ENCODE peak calls at places on chromosome 4, in ten cellular contexts. G is nephron progenitor cell; L is GM13977; O is stimulated activated CD8-positive, alpha-beta memory T cell treated with anti-CD3 and anti-CD28 coated beads, Interleukin-7, amount 100 ng/mL, for 48 hours; M is central memory CD4-positive, alpha-beta T cell; Z is caudate nucleus; J is mesenteric fat pad; T is EH; A is T-helper 1 cell; W is activated naive CD4-positive, alpha-beta T cell. I is an unnamed sample.
A peak's percentile ranks its signal among the peaks of the same experiment; 100 is the strongest.

GRCh38 chr4:121053601-121054143 is 18.7 kb downstream of the NDNF start:
- DNase-seq in W (no peak), O (no peak), J (no peak), M (no peak), G (no peak), T (peak; percentile 9), Z (no peak), A (no peak), L (no peak), I (no peak)

GRCh38 chr4:16225139-16225538 is 1.1 kb downstream of the TAPT1 start:
- DNase-seq in J (no peak), G (no peak), Z (no peak), W (no peak), L (peak; percentile 26), T (peak; percentile 43), M (peak; percentile 16), O (no peak), A (peak; percentile 48), I (no peak)

GRCh38 chr4:105786748-105787147 is 78.2 kb downstream of the GSTCD start:
- DNase-seq in W (no peak), G (no peak), L (no peak), O (no peak), Z (no peak), A (no peak), M (no peak), J (no peak), T (no peak), I (no peak)

GRCh38 chr4:113835005-113835404 is 73.5 kb upstream of the CAMK2D start:
- DNase-seq in Z (no peak), W (no peak), G (no peak), J (no peak), T (peak; percentile 74), O (no peak), L (no peak), A (no peak), M (no peak), I (no peak)

GRCh38 chr4:57442834-57443291 is 332.7 kb upstream of the IGFBP7 start:
- DNase-seq in O (no peak), J (no peak), G (peak; percentile 67), M (no peak), T (peak; percentile 46), L (peak; percentile 17), Z (no peak), W (no peak), A (no peak), I (peak; percentile 68)

GRCh38 chr4:41106694-41107419 is 107.5 kb downstream of the APBB2 start:
- DNase-seq in O (no peak), G (no peak), J (no peak), A (no peak), Z (no peak), W (no peak), M (no peak), T (no peak), L (no peak), I (no peak)

GRCh38 chr4:52957220-52957686 is 95.1 kb downstream of the RASL11B start:
- DNase-seq in J (no peak), M (no peak), L (no peak), O (no peak), A (no peak), T (peak; percentile 34), Z (no peak), W (no peak), G (peak; percentile 23), I (peak; percentile 50)

GRCh38 chr4:53500552-53500951 is 90.7 kb downstream of the LNX1 start:
- DNase-seq in J (no peak), W (no peak), Z (no peak), M (no peak), L (no peak), A (no peak), G (no peak), O (no peak), T (no peak), I (no peak)

GRCh38 chr4:165433529-165433928 is 54.7 kb downstream of the CPE start:
- DNase-seq in L (no peak), W (no peak), G (no peak), Z (no peak), J (no peak), O (no peak), M (no peak), T (no peak), A (no peak), I (no peak)

GRCh38 chr4:110514889-110515479 is 39.0 kb downstream of the ENPEP start:
- DNase-seq in W (no peak), T (peak; percentile 43), L (peak; percentile 17), O (no peak), M (peak; percentile 29), J (no peak), Z (no peak), G (no peak), A (peak; percentile 27), I (no peak)

GRCh38 chr4:184409911-184410692 is 64.2 kb downstream of the IRF2 start:
- DNase-seq in M (peak; percentile 19), O (no peak), Z (no peak), T (no peak), J (peak; percentile 59), W (no peak), G (no peak), L (no peak), A (peak; percentile 59), I (no peak)